ENCODE peak calls at places on chromosomes 6 and 20, in four cellular contexts. One of them, this sample, is unnamed.

GRCh38 chr20:1858859-1859258 is 36.3 kb upstream of the SIRPA start:
- DNase-seq in GM12878: no peak
- DNase-seq in HepG2: no peak
- DNase-seq in K562: no peak
- DNase-seq in this sample: no peak

GRCh38 chr6:30881392-30881986 is 2.8 kb upstream of the DDR1 start:
- DNase-seq in GM12878: no peak
- DNase-seq in HepG2: no peak
- DNase-seq in K562: no peak
- DNase-seq in this sample: no peak

GRCh38 chr6:34237722-34238506 is 1.2 kb downstream of the HMGA1 start:
- DNase-seq in GM12878: no peak
- DNase-seq in HepG2: peak
- DNase-seq in K562: peak
- DNase-seq in this sample: peak

GRCh38 chr20:5735845-5736530 is 14.2 kb upstream of the SHLD1 start:
- DNase-seq in GM12878: no peak
- DNase-seq in HepG2: no peak
- DNase-seq in K562: no peak
- DNase-seq in this sample: no peak

GRCh38 chr6:123777554-123777953 is 26.1 kb upstream of the NKAIN2 start:
- DNase-seq in GM12878: no peak
- DNase-seq in HepG2: no peak
- DNase-seq in K562: no peak
- DNase-seq in this sample: no peak

GRCh38 chr20:34445177-34446065 is 70.8 kb upstream of the DYNLRB1 start:
- DNase-seq in GM12878: no peak
- DNase-seq in HepG2: no peak
- DNase-seq in K562: no peak
- DNase-seq in this sample: no peak

GRCh38 chr6:116012471-116012949 is 48.2 kb downstream of the FRK start:
- DNase-seq in GM12878: no peak
- DNase-seq in HepG2: peak
- DNase-seq in K562: no peak
- DNase-seq in this sample: no peak

GRCh38 chr6:51541847-51542246 is 545.6 kb downstream of the PKHD1 start:
- DNase-seq in GM12878: no peak
- DNase-seq in HepG2: no peak
- DNase-seq in K562: no peak
- DNase-seq in this sample: no peak

GRCh38 chr20:1327241-1327653 is 1.7 kb downstream of the SDCBP2 start:
- DNase-seq in GM12878: no peak
- DNase-seq in HepG2: no peak
- DNase-seq in K562: no peak
- DNase-seq in this sample: no peak

GRCh38 chr6:108947114-108947854 is 99.1 kb downstream of the ARMC2 start:
- DNase-seq in GM12878: no peak
- DNase-seq in HepG2: no peak
- DNase-seq in K562: no peak
- DNase-seq in this sample: no peak

GRCh38 chr6:38489951-38490350 is 149.8 kb downstream of the BTBD9 start:
- DNase-seq in GM12878: no peak
- DNase-seq in HepG2: no peak
- DNase-seq in K562: no peak
- DNase-seq in this sample: no peak

GRCh38 chr6:35140991-35141720 is at the start of gene TCP11:
- DNase-seq in GM12878: no peak
- DNase-seq in HepG2: no peak
- DNase-seq in K562: peak
- DNase-seq in this sample: no peak

GRCh38 chr6:119234941-119235340 is 114.6 kb downstream of the MAN1A1 start:
- DNase-seq in GM12878: no peak
- DNase-seq in HepG2: no peak
- DNase-seq in K562: no peak
- DNase-seq in this sample: no peak

GRCh38 chr6:169571123-169571962 is 130.5 kb downstream of the WDR27 start:
- DNase-seq in GM12878: no peak
- DNase-seq in HepG2: peak
- DNase-seq in K562: no peak
- DNase-seq in this sample: no peak

GRCh38 chr6:157620905-157621304 is 202.1 kb upstream of the SNX9 start:
- DNase-seq in GM12878: no peak
- DNase-seq in HepG2: no peak
- DNase-seq in K562: no peak
- DNase-seq in this sample: no peak

GRCh38 chr20:32158943-32159660 is 48.4 kb downstream of the PLAGL2 start:
- DNase-seq in GM12878: no peak
- DNase-seq in HepG2: no peak
- DNase-seq in K562: no peak
- DNase-seq in this sample: no peak

GRCh38 chr6:14728396-14729024 is 517.4 kb upstream of the JARID2 start:
- DNase-seq in GM12878: no peak
- DNase-seq in HepG2: no peak
- DNase-seq in K562: peak
- DNase-seq in this sample: no peak

GRCh38 chr6:154169193-154169847 is 130.3 kb downstream of the OPRM1 start:
- DNase-seq in GM12878: no peak
- DNase-seq in HepG2: no peak
- DNase-seq in K562: no peak
- DNase-seq in this sample: no peak

GRCh38 chr6:40755046-40755681 is 168.0 kb upstream of the LRFN2 start:
- DNase-seq in GM12878: no peak
- DNase-seq in HepG2: no peak
- DNase-seq in K562: no peak
- DNase-seq in this sample: no peak

GRCh38 chr20:34824861-34825529 is 456 bp downstream of the NCOA6 start:
- DNase-seq in GM12878: no peak
- DNase-seq in HepG2: peak
- DNase-seq in K562: peak
- DNase-seq in this sample: peak

GRCh38 chr6:41583576-41583975 is 37.4 kb downstream of the FOXP4 start:
- DNase-seq in GM12878: no peak
- DNase-seq in HepG2: no peak
- DNase-seq in K562: no peak
- DNase-seq in this sample: no peak

GRCh38 chr6:151448623-151449022 is 3.3 kb downstream of the RMND1 start:
- DNase-seq in GM12878: no peak
- DNase-seq in HepG2: no peak
- DNase-seq in K562: no peak
- DNase-seq in this sample: no peak

GRCh38 chr20:23257848-23258746 is 92.5 kb upstream of the NXT1 start:
- DNase-seq in GM12878: no peak
- DNase-seq in HepG2: no peak
- DNase-seq in K562: no peak
- DNase-seq in this sample: no peak

GRCh38 chr6:89840538-89840937 is 10.9 kb downstream of the CASP8AP2 start:
- DNase-seq in GM12878: no peak
- DNase-seq in HepG2: no peak
- DNase-seq in K562: peak
- DNase-seq in this sample: peak

GRCh38 chr20:28562510-28562898 is 2695.0 kb upstream of the DEFB115 start:
- DNase-seq in GM12878: no peak
- DNase-seq in HepG2: no peak
- DNase-seq in K562: peak
- DNase-seq in this sample: no peak

GRCh38 chr6:32885698-32886286 is 31.8 kb downstream of the PSMB9 start:
- DNase-seq in GM12878: peak
- DNase-seq in HepG2: peak
- DNase-seq in K562: peak
- DNase-seq in this sample: no peak

GRCh38 chr6:28965706-28966105 is 39.4 kb downstream of the ZNF311 start:
- DNase-seq in GM12878: no peak
- DNase-seq in HepG2: no peak
- DNase-seq in K562: no peak
- DNase-seq in this sample: no peak

GRCh38 chr20:63325554-63326313 is 32.7 kb downstream of the COL20A1 start:
- DNase-seq in GM12878: no peak
- DNase-seq in HepG2: no peak
- DNase-seq in K562: no peak
- DNase-seq in this sample: no peak
- TF ChIP-seq FOXM1 in GM12878: no peak
- TF ChIP-seq FOXM1 in HepG2: no peak
- TF ChIP-seq FOXM1 in K562: no peak
- TF ChIP-seq FOXM1 in this sample: no peak

GRCh38 chr6:146267946-146268345 is 239.1 kb downstream of the GRM1 start:
- DNase-seq in GM12878: no peak
- DNase-seq in HepG2: no peak
- DNase-seq in K562: no peak
- DNase-seq in this sample: no peak

GRCh38 chr6:146269482-146269881 is 240.6 kb downstream of the GRM1 start:
- DNase-seq in GM12878: no peak
- DNase-seq in HepG2: no peak
- DNase-seq in K562: no peak
- DNase-seq in this sample: no peak

GRCh38 chr6:146265051-146265450 is 236.2 kb downstream of the GRM1 start:
- DNase-seq in GM12878: no peak
- DNase-seq in HepG2: no peak
- DNase-seq in K562: no peak
- DNase-seq in this sample: no peak

DNA sequence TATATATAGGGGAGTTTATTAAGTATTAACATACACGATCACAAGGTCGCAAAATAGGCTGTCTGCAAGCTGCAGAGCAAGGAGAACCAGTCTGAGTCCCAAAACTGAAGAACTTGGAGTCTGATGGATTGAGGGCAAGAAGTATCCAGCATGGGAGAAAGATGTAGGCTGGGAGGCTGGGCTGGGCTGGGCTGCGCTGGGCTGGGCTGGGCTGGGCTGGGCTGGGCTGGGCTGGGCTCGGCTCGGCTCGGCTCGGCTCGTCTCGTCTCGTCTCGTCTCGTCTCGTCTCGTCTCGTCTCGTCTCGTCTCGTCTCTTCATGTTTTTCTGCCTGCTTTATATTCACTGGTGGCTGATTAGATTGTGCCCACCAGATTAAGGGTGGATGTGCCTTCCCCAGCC is 238.6 kb downstream of the GRM1 start:
- DNase-seq in GM12878: no peak
- DNase-seq in HepG2: no peak
- DNase-seq in K562: no peak
- DNase-seq in this sample: no peak
- TF ChIP-seq BHLHE40 in GM12878: no peak
- TF ChIP-seq BHLHE40 in HepG2: no peak
- TF ChIP-seq BHLHE40 in K562: no peak
- TF ChIP-seq BHLHE40 in this sample: no peak

GRCh38 chr6:22470454-22471368 is 98.7 kb upstream of the HDGFL1 start:
- DNase-seq in GM12878: peak
- DNase-seq in HepG2: no peak
- DNase-seq in K562: no peak
- DNase-seq in this sample: peak

GRCh38 chr6:22471369-22471690 is 98.0 kb upstream of the HDGFL1 start:
- DNase-seq in GM12878: no peak
- DNase-seq in HepG2: no peak
- DNase-seq in K562: no peak
- DNase-seq in this sample: no peak

GRCh38 chr6:22467645-22468044 is 101.7 kb upstream of the HDGFL1 start:
- DNase-seq in GM12878: no peak
- DNase-seq in HepG2: no peak
- DNase-seq in K562: no peak
- DNase-seq in this sample: no peak

GRCh38 chr6:22466665-22467064 is 102.7 kb upstream of the HDGFL1 start:
- DNase-seq in GM12878: no peak
- DNase-seq in HepG2: no peak
- DNase-seq in K562: no peak
- DNase-seq in this sample: no peak

DNA sequence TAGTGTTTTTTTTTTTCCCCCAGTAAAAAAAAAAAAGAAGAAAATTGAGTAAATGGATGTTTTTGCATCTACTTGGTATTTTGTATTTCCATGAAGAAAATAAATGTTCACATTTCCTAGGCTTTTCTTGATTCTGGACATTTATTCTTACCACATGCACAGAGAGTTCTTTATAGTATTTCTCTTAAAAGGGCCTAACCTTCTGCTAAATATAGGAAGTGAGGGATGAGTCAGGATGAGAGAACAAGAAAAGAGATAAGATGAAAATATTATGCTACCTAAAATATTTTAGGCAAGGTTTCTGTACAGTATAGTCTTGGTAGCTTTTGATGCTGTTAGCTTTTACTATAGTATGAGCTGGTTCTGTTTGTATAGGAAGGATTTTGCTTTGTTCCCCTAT is 100.8 kb upstream of the HDGFL1 start:
- DNase-seq in GM12878: no peak
- DNase-seq in HepG2: no peak
- DNase-seq in K562: no peak
- DNase-seq in this sample: no peak
- TF ChIP-seq FOXM1 in GM12878: no peak
- TF ChIP-seq FOXM1 in HepG2: no peak
- TF ChIP-seq FOXM1 in K562: no peak
- TF ChIP-seq FOXM1 in this sample: no peak

GRCh38 chr6:27213544-27214125 is 33.9 kb upstream of the PRSS16 start:
- DNase-seq in GM12878: no peak
- DNase-seq in HepG2: no peak
- DNase-seq in K562: peak
- DNase-seq in this sample: peak
- TF ChIP-seq BHLHE40 in GM12878: no peak
- TF ChIP-seq BHLHE40 in HepG2: no peak
- TF ChIP-seq BHLHE40 in K562: no peak
- TF ChIP-seq BHLHE40 in this sample: no peak

GRCh38 chr6:87136963-87137362 is 18.4 kb upstream of the ZNF292 start:
- DNase-seq in GM12878: no peak
- DNase-seq in HepG2: no peak
- DNase-seq in K562: no peak
- DNase-seq in this sample: no peak

DNA sequence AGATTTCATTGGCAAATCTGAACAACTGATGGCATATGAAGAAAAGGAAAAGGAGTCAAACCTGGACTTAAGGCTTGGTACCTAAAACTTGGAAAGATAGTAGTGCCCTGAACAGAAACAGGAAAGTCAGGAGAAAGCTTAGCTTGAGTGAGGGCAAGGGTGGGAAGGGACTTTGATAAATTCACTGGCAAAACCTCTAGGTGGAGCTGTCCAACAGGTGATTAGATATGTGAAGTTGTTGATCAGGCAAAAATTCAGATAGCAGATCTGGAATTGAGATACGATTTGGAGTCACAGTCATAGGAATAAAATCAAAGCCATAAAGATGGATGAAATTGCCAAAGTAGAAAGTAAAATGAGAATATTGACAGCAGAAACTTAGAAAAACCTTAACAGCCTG is 16.1 kb upstream of the ZNF292 start:
- DNase-seq in GM12878: no peak
- DNase-seq in HepG2: peak
- DNase-seq in K562: peak
- DNase-seq in this sample: peak
- TF ChIP-seq FOXM1 in GM12878: no peak
- TF ChIP-seq FOXM1 in HepG2: no peak
- TF ChIP-seq FOXM1 in K562: no peak
- TF ChIP-seq FOXM1 in this sample: no peak